ENCODE peak calls at places on chromosomes 4 and X, in six cellular contexts. B, D, Y, R, X and T are unnamed samples.

GRCh38 chr4:176270669-176271068 is 1.6 kb upstream of the ASB5 start:
- DNase-seq in B (no peak), D (peak), Y (no peak), R (peak), X (peak), T (peak)

GRCh38 chrX:19846995-19847790 is 40.2 kb downstream of the SH3KBP1 start:
- DNase-seq in B (peak), D (peak), Y (no peak), R (peak), X (no peak), T (peak)

GRCh38 chr4:153119626-153120025 is 84.6 kb upstream of the TRIM2 start:
- DNase-seq in B (no peak), D (no peak), Y (no peak), R (no peak), X (no peak), T (no peak)

GRCh38 chrX:127038065-127038464 is 218.5 kb downstream of the PRR32 start:
- DNase-seq in B (no peak), D (no peak), Y (no peak), R (no peak), X (no peak), T (no peak)

GRCh38 chrX:53831662-53832635 is 145.4 kb upstream of the HUWE1 start:
- DNase-seq in B (no peak), D (peak), Y (no peak), R (peak), X (peak), T (peak)

GRCh38 chr4:140046573-140046972 is 107.4 kb downstream of the MAML3 start:
- DNase-seq in B (no peak), D (no peak), Y (no peak), R (no peak), X (no peak), T (no peak)

GRCh38 chr4:180521181-180521580 is 1722.0 kb upstream of the TENM3 start:
- DNase-seq in B (no peak), D (peak), Y (no peak), R (no peak), X (no peak), T (no peak)

GRCh38 chrX:534804-535203 is 95.8 kb upstream of the SHOX start:
- DNase-seq in B (no peak), D (no peak), Y (no peak), R (no peak), X (no peak), T (no peak)

GRCh38 chrX:124239911-124240310 is 92.5 kb upstream of the TEX13D start:
- DNase-seq in B (no peak), D (no peak), Y (no peak), R (no peak), X (no peak), T (no peak)

GRCh38 chr4:36758779-36759178 is 477.4 kb downstream of the DTHD1 start:
- DNase-seq in B (no peak), D (no peak), Y (no peak), R (no peak), X (no peak), T (no peak)

GRCh38 chr4:21885770-21886169 is 62.8 kb downstream of the KCNIP4 start:
- DNase-seq in B (no peak), D (peak), Y (no peak), R (no peak), X (no peak), T (no peak)

GRCh38 chr4:48651869-48652447 is 128.1 kb downstream of the FRYL start:
- DNase-seq in B (no peak), D (peak), Y (no peak), R (no peak), X (no peak), T (no peak)